ENCODE peak calls at places on chromosomes 13 and 19, in six cellular contexts. J is uterus; K is Panc1; U is trophoblast cell; B is brain microvascular endothelial cell; S is CD8-positive, alpha-beta memory T cell. X is an unnamed sample. For H3K27me3 and H3K36me3, the result is how much of the 10 kb centered on the place peaks cover.

GRCh38 chr13:76812971-76813691 is 73.1 kb downstream of the KCTD12 start:
- DNase-seq in K (no peak), B (no peak), U (no peak), J (peak), S (no peak), X (no peak)

GRCh38 chr19:40596608-40597328 is 4.4 kb upstream of the LTBP4 start:
- DNase-seq in J (peak), U (peak), B (no peak), S (no peak), K (no peak), X (no peak)

GRCh38 chr13:51500687-51501086 is 47.9 kb upstream of the INTS6 start:
- DNase-seq in J (no peak), K (no peak), S (no peak), B (no peak), U (no peak), X (no peak)

GRCh38 chr13:35500071-35500595 is 23.6 kb upstream of the MAB21L1 start:
- DNase-seq in J (no peak), U (no peak), B (no peak), K (no peak), S (no peak), X (no peak)

GRCh38 chr13:50319603-50320296 is 304.5 kb downstream of the KCNRG start:
- DNase-seq in S (no peak), B (peak), U (no peak), K (no peak), J (no peak), X (peak)

GRCh38 chr19:53538378-53539109 is 599 bp downstream of the ZNF331 start:
- DNase-seq in U (no peak), B (no peak), K (no peak), S (no peak), J (no peak), X (no peak)

GRCh38 chr19:48489608-48490216 is 20.5 kb downstream of the CYTH2 start:
- DNase-seq in U (peak), B (peak), S (peak), J (peak), K (no peak), X (peak)

GRCh38 chr13:39506559-39507390 is 96.2 kb downstream of the LHFPL6 start:
- DNase-seq in B (peak), U (peak), S (no peak), J (no peak), K (no peak), X (no peak)

GRCh38 chr19:34960103-34960805 is 3.8 kb downstream of the ZNF792 start:
- DNase-seq in K (no peak), S (no peak), B (peak), U (no peak), J (no peak), X (no peak)

GRCh38 chr13:50576156-50576555 is 267.3 kb downstream of the DLEU7 start:
- DNase-seq in K (no peak), J (no peak), U (no peak), S (no peak), B (no peak), X (no peak)

GRCh38 chr19:1130801-1131717 is 27.3 kb downstream of the GPX4 start:
- DNase-seq in B (no peak), K (no peak), S (peak), U (no peak), J (no peak), X (peak)

GRCh38 chr19:33456845-33457220 is 64.8 kb downstream of the PEPD start:
- DNase-seq in S (no peak), J (no peak), K (no peak), B (no peak), U (no peak), X (no peak)

GRCh38 chr13:48783181-48783630 is 129.5 kb downstream of the CYSLTR2 start:
- DNase-seq in B (peak), U (peak), S (no peak), J (no peak), K (peak), X (no peak)

GRCh38 chr19:1407662-1408299 is 395 bp downstream of the DAZAP1 start:
- DNase-seq in S (peak), B (no peak), U (peak), J (peak), K (no peak), X (peak)

GRCh38 chr13:97000295-97000925 is 6.1 kb upstream of the OXGR1 start:
- DNase-seq in K (no peak), J (no peak), U (no peak), S (no peak), B (no peak), X (no peak)

GRCh38 chr13:22757530-22758120 is 423.2 kb upstream of the SGCG start:
- DNase-seq in U (peak), B (no peak), S (no peak), J (no peak), K (no peak), X (no peak)

DNA sequence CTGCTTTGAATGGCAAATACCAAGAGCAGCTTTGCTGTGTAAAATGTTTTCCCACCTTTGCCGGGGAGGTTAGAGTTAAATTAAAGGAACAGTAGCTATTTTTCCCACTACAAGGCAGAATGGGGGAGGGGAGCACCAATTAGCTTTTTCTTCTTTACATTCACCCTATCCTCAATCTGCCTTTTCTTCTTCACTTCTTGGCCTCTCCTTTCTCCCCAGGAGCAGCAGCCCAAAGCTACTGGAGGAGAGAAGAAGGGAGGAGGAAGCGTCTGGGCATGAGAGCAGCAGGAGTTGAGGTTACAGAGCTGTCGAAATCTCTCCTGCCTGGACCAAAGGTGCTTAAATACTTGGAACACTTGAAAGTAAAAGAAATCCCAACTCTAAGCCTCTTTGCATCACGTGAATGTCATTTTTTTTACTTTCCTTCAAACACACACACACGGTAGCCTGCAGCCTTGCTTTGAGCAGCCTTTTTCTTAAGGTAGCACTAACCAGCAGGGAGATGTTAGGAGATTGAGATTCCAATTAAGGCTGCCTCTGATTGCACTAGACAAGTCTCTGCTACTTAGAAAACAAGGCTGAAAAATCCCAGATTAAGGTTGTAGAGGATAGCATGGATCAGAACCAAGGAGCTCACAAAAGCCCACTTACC is 38.9 kb upstream of the WASF3 start:
- DNase-seq in K (no peak), S (no peak), U (no peak), B (no peak), J (no peak), X (no peak)
- H3K27ac ChIP-seq in K (no peak), S (no peak), U (no peak), B (no peak), J (no peak), X (no peak)

GRCh38 chr19:3294080-3294850 is 69.8 kb downstream of the CELF5 start:
- DNase-seq in B (no peak), J (no peak), K (no peak), S (no peak), U (no peak), X (no peak)
- H3K27me3 ChIP-seq in B (under half), J (under half), K (under half), S (under half), U (under half), X (under half)

DNA sequence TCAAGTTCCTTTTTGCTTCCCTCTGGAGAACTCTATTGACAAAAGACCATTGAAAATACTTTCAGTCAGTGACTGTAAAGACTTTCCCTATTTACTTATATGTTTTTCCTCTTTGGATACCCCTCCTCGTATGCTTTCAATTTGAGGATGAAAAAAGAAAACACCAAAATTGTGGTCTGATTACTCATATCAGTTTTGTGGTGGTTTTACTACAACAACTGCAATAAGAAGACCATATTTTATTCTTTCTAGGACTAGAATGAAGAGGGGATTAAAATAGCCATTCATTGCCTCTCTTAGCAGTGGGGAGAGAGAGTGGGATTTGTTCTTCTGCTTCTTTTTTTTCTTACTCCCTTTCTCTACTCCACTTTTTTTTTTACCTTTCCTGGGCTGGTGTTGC is 113.1 kb downstream of the ESD start:
- DNase-seq in K (no peak), U (peak), B (no peak), J (no peak), S (no peak), X (no peak)
- H3K36me3 ChIP-seq in K (under half), U (under half), B (under half), J (under half), S (under half), X (under half)

GRCh38 chr13:112068531-112069062 is 1.6 kb downstream of the SOX1 start:
- DNase-seq in S (no peak), U (no peak), K (no peak), J (no peak), B (no peak), X (no peak)
- H3K27ac ChIP-seq in S (no peak), U (no peak), K (no peak), J (no peak), B (no peak), X (no peak)

GRCh38 chr19:13873776-13874515 is 3.0 kb upstream of the NANOS3 start:
- DNase-seq in K (no peak), B (no peak), S (no peak), U (peak), J (no peak), X (no peak)

GRCh38 chr19:13880059-13880672 is 3.2 kb downstream of the NANOS3 start:
- DNase-seq in K (peak), S (peak), J (peak), B (peak), U (peak), X (peak)

GRCh38 chr19:13877303-13877702 is 369 bp downstream of the NANOS3 start:
- DNase-seq in U (no peak), K (no peak), B (no peak), S (no peak), J (no peak), X (no peak)

GRCh38 chr19:13875824-13876223 is 1.1 kb upstream of the NANOS3 start:
- DNase-seq in J (no peak), B (no peak), U (no peak), K (no peak), S (no peak), X (no peak)

DNA sequence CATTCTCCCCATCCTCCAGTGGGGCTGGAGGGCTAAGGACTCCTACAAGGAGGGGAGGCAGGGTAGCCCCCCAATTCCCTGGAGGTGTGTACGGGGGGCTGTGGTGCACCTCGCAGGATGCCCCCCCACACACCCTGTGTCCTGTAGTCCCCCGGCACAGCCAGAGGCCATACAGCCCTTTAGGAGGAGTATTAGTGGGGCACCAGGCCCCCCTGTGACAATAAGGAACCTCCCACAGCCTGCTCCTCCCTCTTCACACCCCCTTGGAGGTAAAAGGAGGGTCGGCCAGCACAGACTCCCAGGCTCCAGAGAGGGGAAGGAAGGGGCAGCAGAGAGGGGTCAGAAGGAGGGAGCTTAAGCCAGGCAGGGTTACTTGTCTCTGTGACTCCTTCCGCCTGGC is at the start of gene NANOS3:
- DNase-seq in K (no peak), B (no peak), J (no peak), S (no peak), U (no peak), X (no peak)
- H3K27me3 ChIP-seq in K (under half), B (under half), J (under half), S (under half), U (under half), X (under half)

GRCh38 chr19:17185590-17185989 is 29.6 kb upstream of the USE1 start:
- DNase-seq in U (no peak), K (no peak), S (no peak), B (no peak), J (no peak), X (no peak)

GRCh38 chr19:17184381-17184841 is 30.7 kb upstream of the USE1 start:
- DNase-seq in U (peak), S (peak), J (no peak), B (no peak), K (no peak), X (no peak)

GRCh38 chr19:17180997-17181702 is 34.0 kb upstream of the USE1 start:
- DNase-seq in S (no peak), B (no peak), U (no peak), J (no peak), K (no peak), X (no peak)

GRCh38 chr19:17183858-17184271 is 31.3 kb upstream of the USE1 start:
- DNase-seq in B (no peak), J (no peak), K (no peak), S (peak), U (no peak), X (peak)

DNA sequence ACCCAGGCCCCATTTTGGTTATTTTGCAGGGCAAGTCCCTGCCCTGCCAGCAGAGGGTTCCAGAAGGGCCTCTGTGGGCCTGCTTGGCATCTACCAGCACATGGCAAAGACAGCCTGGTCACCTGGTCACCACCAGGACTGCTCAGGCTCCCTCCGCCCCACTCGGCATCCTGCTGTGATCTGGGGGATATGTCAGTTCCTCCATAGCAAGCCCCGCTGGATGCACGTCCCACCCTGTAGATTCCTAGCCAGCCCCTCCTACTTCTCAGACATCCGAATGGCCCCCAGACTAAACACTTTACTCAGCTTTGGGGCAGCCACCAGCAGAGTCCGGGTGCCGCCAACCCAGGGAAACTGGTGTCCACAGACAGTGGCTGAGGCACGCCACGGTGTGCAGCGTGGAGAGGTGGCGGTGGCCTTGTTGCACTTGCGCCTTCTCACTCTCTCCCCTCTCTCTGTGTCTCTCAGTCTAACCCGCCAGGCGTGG is 31.8 kb upstream of the USE1 start:
- DNase-seq in K (no peak), S (peak), U (no peak), J (no peak), B (no peak), X (no peak)
- H3K36me3 ChIP-seq in K (under half), S (under half), U (half or more), J (under half), B (half or more), X (under half)

GRCh38 chr13:108919036-108919907 is 289.9 kb downstream of the MYO16 start:
- DNase-seq in K (no peak), S (no peak), B (no peak), J (no peak), U (peak), X (no peak)

GRCh38 chr13:108917581-108917980 is 288.2 kb downstream of the MYO16 start:
- DNase-seq in J (no peak), K (no peak), S (no peak), U (no peak), B (peak), X (no peak)

GRCh38 chr13:108922108-108922507 is 292.7 kb downstream of the MYO16 start:
- DNase-seq in B (no peak), K (no peak), U (no peak), J (no peak), S (no peak), X (no peak)

GRCh38 chr13:108921238-108921637 is 291.8 kb downstream of the MYO16 start:
- DNase-seq in S (no peak), B (no peak), K (no peak), U (no peak), J (no peak), X (no peak)

GRCh38 chr13:108920137-108920536 is 290.7 kb downstream of the MYO16 start:
- DNase-seq in S (no peak), J (no peak), U (no peak), B (no peak), K (no peak), X (no peak)
- H3K27ac ChIP-seq in S (no peak), J (peak), U (no peak), B (no peak), K (peak), X (no peak)